ENCODE peak calls at places on chromosomes 1 and 21, in ten cellular contexts. F is stimulated activated CD4-positive, alpha-beta T cell treated with anti-CD3 and anti-CD28 coated beads, Interleukin-15, amount 100 ng/mL, for 24 hours; E is mucosa of gallbladder; I is activated T-cell treated with anti-CD3 and anti-CD28 coated beads for 1 hour; D is NCI-H1436; X is cardiac fibroblast; Q is A549; V is occipital lobe; G is astrocyte of the cerebellum; L is AG04449. H is an unnamed sample.

GRCh38 chr1:181089777-181090505 is 1.4 kb downstream of the IER5 start:
- DNase-seq in F (peak), E (peak), I (peak), D (no peak), X (peak), Q (no peak), V (peak), G (no peak), L (no peak), H (peak)

GRCh38 chr1:7591565-7591964 is 179.5 kb upstream of the VAMP3 start:
- DNase-seq in F (no peak), E (no peak), I (no peak), D (no peak), X (no peak), Q (no peak), V (no peak), G (no peak), L (no peak), H (no peak)

GRCh38 chr1:55893155-55893554 is 678.0 kb upstream of the USP24 start:
- DNase-seq in F (no peak), E (no peak), I (no peak), D (no peak), X (peak), Q (peak), V (no peak), G (no peak), L (no peak), H (no peak)

GRCh38 chr1:155044812-155045690 is 6.1 kb upstream of the ADAM15 start:
- DNase-seq in F (peak), E (peak), I (peak), D (no peak), X (peak), Q (peak), V (peak), G (peak), L (no peak), H (peak)

GRCh38 chr1:30845237-30845636 is 63.3 kb downstream of the SDC3 start:
- DNase-seq in F (no peak), E (no peak), I (no peak), D (no peak), X (no peak), Q (no peak), V (no peak), G (no peak), L (no peak), H (no peak)

GRCh38 chr1:164709108-164709507 is 150.1 kb downstream of the PBX1 start:
- DNase-seq in F (no peak), E (no peak), I (no peak), D (no peak), X (no peak), Q (no peak), V (no peak), G (no peak), L (no peak), H (no peak)

GRCh38 chr1:99645199-99645598 is 714 bp upstream of the PALMD start:
- DNase-seq in F (no peak), E (peak), I (no peak), D (no peak), X (peak), Q (peak), V (no peak), G (no peak), L (no peak), H (peak)

GRCh38 chr1:154743536-154744036 is 126.5 kb downstream of the KCNN3 start:
- DNase-seq in F (no peak), E (no peak), I (no peak), D (no peak), X (no peak), Q (no peak), V (no peak), G (no peak), L (no peak), H (no peak)

GRCh38 chr21:35628331-35628730 is 432.0 kb downstream of the SETD4 start:
- DNase-seq in F (no peak), E (no peak), I (no peak), D (no peak), X (no peak), Q (no peak), V (no peak), G (no peak), L (no peak), H (no peak)

GRCh38 chr1:42335050-42335808 is at the start of gene FOXJ3:
- DNase-seq in F (peak), E (peak), I (peak), D (peak), X (peak), Q (peak), V (peak), G (peak), L (peak), H (peak)

GRCh38 chr1:107652976-107653375 is 312.0 kb downstream of the VAV3 start:
- DNase-seq in F (no peak), E (no peak), I (no peak), D (no peak), X (no peak), Q (no peak), V (no peak), G (no peak), L (no peak), H (no peak)

GRCh38 chr1:1039145-1039910 is 19.4 kb downstream of the AGRN start:
- DNase-seq in F (peak), E (no peak), I (no peak), D (no peak), X (no peak), Q (no peak), V (no peak), G (no peak), L (no peak), H (no peak)

GRCh38 chr1:245754463-245754961 is 599.7 kb downstream of the KIF26B start:
- DNase-seq in F (no peak), E (no peak), I (no peak), D (no peak), X (no peak), Q (no peak), V (no peak), G (no peak), L (no peak), H (no peak)

GRCh38 chr1:32091176-32091575 is 16.7 kb upstream of the KPNA6 start:
- DNase-seq in F (no peak), E (no peak), I (no peak), D (no peak), X (no peak), Q (no peak), V (no peak), G (no peak), L (no peak), H (no peak)

GRCh38 chr1:40050863-40051262 is 10.3 kb downstream of the CAP1 start:
- DNase-seq in F (no peak), E (no peak), I (no peak), D (no peak), X (no peak), Q (no peak), V (no peak), G (no peak), L (no peak), H (no peak)

GRCh38 chr1:6612641-6613360 is 730 bp upstream of the PHF13 start:
- DNase-seq in F (no peak), E (peak), I (no peak), D (no peak), X (peak), Q (no peak), V (no peak), G (no peak), L (no peak), H (peak)

GRCh38 chr1:157153743-157154142 is 15.5 kb upstream of the ETV3 start:
- DNase-seq in F (no peak), E (no peak), I (no peak), D (no peak), X (no peak), Q (no peak), V (no peak), G (no peak), L (no peak), H (no peak)

GRCh38 chr1:239308701-239309333 is 77.6 kb upstream of the CHRM3 start:
- DNase-seq in F (peak), E (peak), I (peak), D (no peak), X (peak), Q (no peak), V (no peak), G (no peak), L (no peak), H (no peak)

GRCh38 chr21:28974531-28975227 is 18.0 kb downstream of the LTN1 start:
- DNase-seq in F (no peak), E (no peak), I (no peak), D (no peak), X (no peak), Q (no peak), V (no peak), G (no peak), L (no peak), H (peak)

GRCh38 chr1:72623299-72623708 is 341.0 kb upstream of the NEGR1 start:
- DNase-seq in F (no peak), E (no peak), I (no peak), D (peak), X (peak), Q (no peak), V (no peak), G (no peak), L (peak), H (peak)

GRCh38 chr1:33433509-33434362 is 2.8 kb upstream of the PHC2 start:
- DNase-seq in F (peak), E (peak), I (no peak), D (no peak), X (peak), Q (peak), V (no peak), G (peak), L (peak), H (peak)

GRCh38 chr1:60989745-60990718 is 92.3 kb upstream of the NFIA start:
- DNase-seq in F (no peak), E (no peak), I (no peak), D (no peak), X (peak), Q (no peak), V (no peak), G (peak), L (peak), H (peak)

GRCh38 chr21:34569381-34569979 is 45.4 kb downstream of the RCAN1 start:
- DNase-seq in F (no peak), E (no peak), I (no peak), D (no peak), X (no peak), Q (no peak), V (no peak), G (no peak), L (no peak), H (no peak)

H was measured in AG08395.